ENCODE peak calls at places on chromosomes 6 and 20, in eight cellular contexts. R, D, N, F, U, Y, G and L are unnamed samples.

GRCh38 chr6:31401403-31401802 is 2.0 kb upstream of the MICA start:
- DNase-seq in R (no peak), D (peak; percentile 62), N (peak; percentile 66), F (no peak), U (no peak), Y (no peak), G (no peak), L (peak; percentile 55)

GRCh38 chr6:109242923-109243322 is 139.3 kb downstream of the CD164 start:
- DNase-seq in R (no peak), D (no peak), N (no peak), F (no peak), U (no peak), Y (no peak), G (no peak), L (no peak)

GRCh38 chr20:55774628-55775027 is 230.7 kb downstream of the CBLN4 start:
- DNase-seq in R (no peak), D (no peak), N (no peak), F (no peak), U (no peak), Y (no peak), G (no peak), L (no peak)

GRCh38 chr20:37502654-37503053 is 18.4 kb upstream of the NNAT start:
- DNase-seq in R (no peak), D (no peak), N (no peak), F (no peak), U (no peak), Y (no peak), G (no peak), L (no peak)

GRCh38 chr6:40125680-40126079 is 191.4 kb upstream of the MOCS1 start:
- DNase-seq in R (no peak), D (no peak), N (no peak), F (no peak), U (no peak), Y (no peak), G (no peak), L (no peak)

GRCh38 chr6:53910834-53911233 is 116.0 kb downstream of the LRRC1 start:
- DNase-seq in R (no peak), D (no peak), N (no peak), F (no peak), U (peak; percentile 68), Y (no peak), G (no peak), L (peak; percentile 97)

GRCh38 chr6:45630314-45630713 is 252.6 kb upstream of the SUPT3H start:
- DNase-seq in R (no peak), D (no peak), N (no peak), F (no peak), U (no peak), Y (no peak), G (no peak), L (no peak)

GRCh38 chr20:62881662-62882395 is 20.2 kb upstream of the TCFL5 start:
- DNase-seq in R (no peak), D (no peak), N (no peak), F (no peak), U (no peak), Y (no peak), G (no peak), L (no peak)

GRCh38 chr6:36117639-36118549 is 12.4 kb upstream of the MAPK13 start:
- DNase-seq in R (no peak), D (no peak), N (no peak), F (no peak), U (no peak), Y (no peak), G (no peak), L (no peak)

GRCh38 chr20:34970193-34971037 is 14.7 kb downstream of the MYH7B start:
- DNase-seq in R (no peak), D (no peak), N (no peak), F (no peak), U (no peak), Y (no peak), G (no peak), L (no peak)

GRCh38 chr6:113082691-113083090 is 735.6 kb downstream of the RFPL4B start:
- DNase-seq in R (no peak), D (peak; percentile 65), N (peak; percentile 74), F (no peak), U (no peak), Y (no peak), G (no peak), L (peak; percentile 9)

GRCh38 chr6:7546383-7546782 is 4.9 kb downstream of the DSP start:
- DNase-seq in R (no peak), D (no peak), N (no peak), F (no peak), U (no peak), Y (no peak), G (no peak), L (no peak)

GRCh38 chr6:110125361-110125760 is 54.1 kb downstream of the WASF1 start:
- DNase-seq in R (no peak), D (no peak), N (no peak), F (peak; percentile 94), U (no peak), Y (no peak), G (no peak), L (no peak)

GRCh38 chr20:48260370-48260769 is 475.1 kb upstream of the SULF2 start:
- DNase-seq in R (no peak), D (no peak), N (no peak), F (peak; percentile 17), U (no peak), Y (no peak), G (no peak), L (no peak)

GRCh38 chr6:138572200-138572875 is 73.0 kb upstream of the NHSL1 start:
- DNase-seq in R (no peak), D (peak; percentile 78), N (peak; percentile 90), F (peak; percentile 87), U (peak; percentile 91), Y (peak; percentile 61), G (no peak), L (peak; percentile 88)

GRCh38 chr6:130322673-130323268 is 43.0 kb upstream of the TMEM200A start:
- DNase-seq in R (peak; percentile 16), D (peak; percentile 65), N (peak; percentile 81), F (peak; percentile 12), U (peak; percentile 74), Y (peak; percentile 0), G (no peak), L (peak; percentile 53)

GRCh38 chr6:56866917-56867522 is 87.9 kb upstream of the BEND6 start:
- DNase-seq in R (no peak), D (no peak), N (peak; percentile 41), F (no peak), U (no peak), Y (no peak), G (no peak), L (peak; percentile 75)

GRCh38 chr6:154491567-154492470 is 18.7 kb downstream of the CNKSR3 start:
- DNase-seq in R (no peak), D (no peak), N (no peak), F (no peak), U (no peak), Y (no peak), G (no peak), L (no peak)

GRCh38 chr6:23533311-23533710 is 592.7 kb upstream of the NRSN1 start:
- DNase-seq in R (no peak), D (no peak), N (no peak), F (no peak), U (no peak), Y (no peak), G (no peak), L (no peak)

GRCh38 chr6:24935753-24936152 is at the start of gene RIPOR2:
- DNase-seq in R (peak; percentile 70), D (no peak), N (no peak), F (no peak), U (peak; percentile 67), Y (no peak), G (peak; percentile 46), L (no peak)

GRCh38 chr6:147508073-147508870 is at the start of gene SAMD5:
- DNase-seq in R (no peak), D (peak; percentile 13), N (peak; percentile 72), F (no peak), U (peak; percentile 87), Y (no peak), G (no peak), L (peak; percentile 82)

GRCh38 chr20:22333885-22334545 is 250.4 kb downstream of the FOXA2 start:
- DNase-seq in R (peak; percentile 28), D (peak; percentile 19), N (peak; percentile 49), F (peak; percentile 43), U (peak; percentile 83), Y (peak; percentile 70), G (no peak), L (peak; percentile 62)

GRCh38 chr6:139126255-139126654 is 8.6 kb upstream of the HECA start:
- DNase-seq in R (no peak), D (peak; percentile 91), N (peak; percentile 84), F (no peak), U (no peak), Y (no peak), G (no peak), L (no peak)

GRCh38 chr6:130577178-130577919 is 211.5 kb downstream of the TMEM200A start:
- DNase-seq in R (no peak), D (no peak), N (no peak), F (no peak), U (no peak), Y (no peak), G (no peak), L (no peak)

GRCh38 chr20:17568972-17569471 is 853 bp upstream of the DSTN start:
- DNase-seq in R (no peak), D (peak; percentile 97), N (peak; percentile 97), F (peak; percentile 65), U (peak; percentile 57), Y (peak; percentile 3), G (no peak), L (peak; percentile 99)